ENCODE peak calls at places on chromosomes 16 and 17, in eight cellular contexts. T is lower leg skin, J is BJ, Z is OCI-LY7, C is Panc1, X is astrocyte, M is cardiac fibroblast, S is fibroblast of the aortic adventitia. I is an unnamed sample.

GRCh38 chr16:81005644-81006471 is 827 bp downstream of the CMC2 start:
- DNase-seq in T (peak), J (no peak), Z (no peak), C (no peak), X (no peak), M (peak), S (peak), I (no peak)

GRCh38 chr16:89054261-89054661 is 39.4 kb upstream of the ACSF3 start:
- DNase-seq in T (no peak), J (no peak), Z (no peak), C (no peak), X (no peak), M (no peak), S (no peak), I (no peak)

GRCh38 chr17:66557886-66558285 is 255.5 kb downstream of the PRKCA start:
- DNase-seq in T (no peak), J (no peak), Z (no peak), C (no peak), X (no peak), M (no peak), S (no peak), I (no peak)

GRCh38 chr16:77432264-77432663 is 2.6 kb downstream of the ADAMTS18 start:
- DNase-seq in T (no peak), J (no peak), Z (no peak), C (no peak), X (no peak), M (no peak), S (no peak), I (no peak)

GRCh38 chr17:13594762-13595697 is 6.7 kb downstream of the HS3ST3A1 start:
- DNase-seq in T (peak), J (no peak), Z (peak), C (peak), X (peak), M (peak), S (peak), I (peak)

GRCh38 chr16:89924298-89924924 is 1.3 kb downstream of the TUBB3 start:
- DNase-seq in T (no peak), J (no peak), Z (peak), C (no peak), X (peak), M (peak), S (peak), I (no peak)

GRCh38 chr16:57609541-57610401 is 18.7 kb upstream of the ADGRG1 start:
- DNase-seq in T (peak), J (no peak), Z (peak), C (no peak), X (no peak), M (peak), S (peak), I (no peak)

GRCh38 chr16:12228607-12229499 is 252.3 kb downstream of the SNX29 start:
- DNase-seq in T (peak), J (peak), Z (peak), C (peak), X (peak), M (peak), S (peak), I (peak)

GRCh38 chr16:58077796-58078195 is 51.4 kb downstream of the CFAP20 start:
- DNase-seq in T (no peak), J (no peak), Z (no peak), C (no peak), X (no peak), M (no peak), S (no peak), I (no peak)

GRCh38 chr16:59611556-59611955 is 877.4 kb upstream of the GOT2 start:
- DNase-seq in T (no peak), J (no peak), Z (no peak), C (no peak), X (peak), M (no peak), S (no peak), I (no peak)

GRCh38 chr16:54242199-54242598 is 44.4 kb downstream of the IRX3 start:
- DNase-seq in T (peak), J (no peak), Z (peak), C (no peak), X (no peak), M (no peak), S (no peak), I (no peak)

GRCh38 chr16:27102701-27103575 is 36.2 kb downstream of the C16orf82 start:
- DNase-seq in T (peak), J (no peak), Z (no peak), C (no peak), X (no peak), M (no peak), S (no peak), I (no peak)

GRCh38 chr17:77086433-77087010 is 54.2 kb upstream of the SEC14L1 start:
- DNase-seq in T (peak), J (no peak), Z (peak), C (peak), X (peak), M (peak), S (peak), I (no peak)

GRCh38 chr16:48152226-48152625 is 3.6 kb downstream of the ABCC12 start:
- DNase-seq in T (no peak), J (no peak), Z (no peak), C (no peak), X (no peak), M (no peak), S (no peak), I (no peak)

GRCh38 chr16:3773663-3774062 is 56.3 kb upstream of the TRAP1 start:
- DNase-seq in T (peak), J (no peak), Z (no peak), C (no peak), X (no peak), M (no peak), S (no peak), I (no peak)

GRCh38 chr17:66963521-66964082 is 905 bp upstream of the CACNG4 start:
- DNase-seq in T (no peak), J (no peak), Z (no peak), C (no peak), X (no peak), M (no peak), S (no peak), I (no peak)

GRCh38 chr16:84553873-84554399 is 49.5 kb upstream of the MEAK7 start:
- DNase-seq in T (no peak), J (no peak), Z (peak), C (no peak), X (no peak), M (no peak), S (no peak), I (no peak)

GRCh38 chr17:82655038-82655479 is 6.8 kb upstream of the WDR45B start:
- DNase-seq in T (no peak), J (no peak), Z (no peak), C (no peak), X (no peak), M (peak), S (no peak), I (no peak)

GRCh38 chr16:3583303-3584038 is 6.3 kb upstream of the NLRC3 start:
- DNase-seq in T (no peak), J (no peak), Z (no peak), C (no peak), X (no peak), M (no peak), S (no peak), I (no peak)

GRCh38 chr17:12821376-12821940 is 32.2 kb downstream of the ARHGAP44 start:
- DNase-seq in T (no peak), J (no peak), Z (no peak), C (no peak), X (no peak), M (peak), S (peak), I (no peak)

GRCh38 chr16:86378831-86379504 is 131.4 kb upstream of the FOXF1 start:
- DNase-seq in T (no peak), J (no peak), Z (no peak), C (no peak), X (no peak), M (no peak), S (no peak), I (no peak)

GRCh38 chr17:29607557-29608195 is 14.7 kb downstream of the ANKRD13B start:
- DNase-seq in T (no peak), J (no peak), Z (no peak), C (no peak), X (no peak), M (no peak), S (no peak), I (no peak)

GRCh38 chr16:66324785-66325184 is 41.7 kb upstream of the CDH5 start:
- DNase-seq in T (no peak), J (no peak), Z (peak), C (no peak), X (peak), M (peak), S (no peak), I (no peak)

GRCh38 chr16:28585674-28586073 is 11.2 kb downstream of the SULT1A2 start:
- DNase-seq in T (no peak), J (no peak), Z (no peak), C (no peak), X (no peak), M (no peak), S (no peak), I (no peak)

GRCh38 chr16:88529596-88529995 is 40.6 kb upstream of the ZC3H18 start:
- DNase-seq in T (no peak), J (no peak), Z (no peak), C (no peak), X (no peak), M (no peak), S (no peak), I (no peak)

GRCh38 chr17:17560167-17560566 is 31.3 kb downstream of the PEMT start:
- DNase-seq in T (no peak), J (no peak), Z (no peak), C (no peak), X (no peak), M (no peak), S (no peak), I (no peak)

GRCh38 chr17:35051579-35052239 is 11.8 kb downstream of the RFFL start:
- DNase-seq in T (no peak), J (peak), Z (no peak), C (no peak), X (peak), M (no peak), S (no peak), I (no peak)

GRCh38 chr16:63577891-63578290 is 1541.7 kb upstream of the CDH8 start:
- DNase-seq in T (no peak), J (no peak), Z (no peak), C (no peak), X (no peak), M (no peak), S (no peak), I (no peak)

DNA sequence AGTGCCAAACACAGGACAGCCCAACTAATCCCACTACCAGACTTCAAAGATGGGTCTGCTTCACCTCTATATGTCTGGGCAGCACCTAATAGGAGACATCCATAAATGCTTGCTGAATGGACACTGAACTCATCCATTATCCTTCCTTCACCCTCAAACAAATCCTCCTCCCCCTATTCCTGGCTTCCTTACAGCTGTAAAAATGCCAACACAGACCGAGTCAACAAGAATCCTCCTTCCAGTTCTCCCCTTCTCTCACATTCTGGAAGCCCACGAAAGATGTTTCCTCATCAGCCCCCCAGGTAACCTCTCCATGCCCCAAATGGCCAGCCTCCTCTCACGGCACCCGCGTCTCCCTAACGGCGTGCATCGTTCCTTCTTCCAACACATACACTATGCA is 12.3 kb downstream of the PELP1 start:
- DNase-seq in T (no peak), J (no peak), Z (no peak), C (no peak), X (no peak), M (peak), S (no peak), I (no peak)
- TF ChIP-seq CTCF in T (no peak), J (no peak), Z (no peak), C (no peak), X (no peak), M (no peak), S (no peak), I (no peak)

DNA sequence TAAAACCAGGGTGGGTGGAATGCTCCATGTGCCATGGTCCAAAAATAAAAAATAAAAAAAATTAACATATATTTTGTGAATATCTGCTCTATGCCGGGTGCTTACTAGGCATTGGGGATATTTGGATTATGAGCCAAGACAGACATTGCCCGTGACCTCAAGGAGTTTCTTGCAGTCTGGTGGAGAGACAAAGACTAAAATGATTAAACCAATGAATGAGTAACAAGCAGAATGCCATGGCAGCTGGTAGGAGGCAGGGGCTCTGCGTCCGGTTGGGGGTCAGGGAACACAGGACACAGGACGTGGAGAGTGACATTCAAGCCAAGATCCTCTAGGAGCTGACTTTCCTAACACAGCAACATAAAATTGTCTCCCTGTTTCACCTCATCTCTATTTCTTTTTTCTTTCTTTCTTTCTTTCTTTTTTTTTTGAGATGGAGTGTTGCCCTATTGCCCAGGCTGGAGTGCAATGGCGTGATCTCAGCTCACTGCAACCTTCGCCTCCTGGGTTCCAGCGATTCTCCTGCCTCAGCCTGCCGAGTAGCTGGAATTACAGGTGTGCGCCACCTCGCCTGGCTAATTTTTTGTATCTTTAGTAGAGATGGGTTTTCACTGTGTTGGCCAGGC is 35.5 kb downstream of the RGS9 start:
- DNase-seq in T (no peak), J (no peak), Z (no peak), C (no peak), X (no peak), M (no peak), S (no peak), I (no peak)
- H3K4me3 ChIP-seq in T (no peak), J (no peak), Z (no peak), C (no peak), X (no peak), M (no peak), S (no peak), I (no peak)

GRCh38 chr17:78186689-78187595 is at the start of the genes AFMID and TK1:
- DNase-seq in T (peak), J (peak), Z (peak), C (peak), X (peak), M (peak), S (peak), I (peak)
- TF ChIP-seq CTCF in T (peak), J (peak), Z (peak), C (no peak), X (peak), M (peak), S (peak), I (peak)

GRCh38 chr17:74892974-74893911 is at the start of gene FADS6:
- DNase-seq in T (no peak), J (no peak), Z (no peak), C (no peak), X (no peak), M (no peak), S (no peak), I (no peak)
- H3K4me3 ChIP-seq in T (peak), J (no peak), Z (no peak), C (peak), X (no peak), M (no peak), S (no peak), I (no peak)

DNA sequence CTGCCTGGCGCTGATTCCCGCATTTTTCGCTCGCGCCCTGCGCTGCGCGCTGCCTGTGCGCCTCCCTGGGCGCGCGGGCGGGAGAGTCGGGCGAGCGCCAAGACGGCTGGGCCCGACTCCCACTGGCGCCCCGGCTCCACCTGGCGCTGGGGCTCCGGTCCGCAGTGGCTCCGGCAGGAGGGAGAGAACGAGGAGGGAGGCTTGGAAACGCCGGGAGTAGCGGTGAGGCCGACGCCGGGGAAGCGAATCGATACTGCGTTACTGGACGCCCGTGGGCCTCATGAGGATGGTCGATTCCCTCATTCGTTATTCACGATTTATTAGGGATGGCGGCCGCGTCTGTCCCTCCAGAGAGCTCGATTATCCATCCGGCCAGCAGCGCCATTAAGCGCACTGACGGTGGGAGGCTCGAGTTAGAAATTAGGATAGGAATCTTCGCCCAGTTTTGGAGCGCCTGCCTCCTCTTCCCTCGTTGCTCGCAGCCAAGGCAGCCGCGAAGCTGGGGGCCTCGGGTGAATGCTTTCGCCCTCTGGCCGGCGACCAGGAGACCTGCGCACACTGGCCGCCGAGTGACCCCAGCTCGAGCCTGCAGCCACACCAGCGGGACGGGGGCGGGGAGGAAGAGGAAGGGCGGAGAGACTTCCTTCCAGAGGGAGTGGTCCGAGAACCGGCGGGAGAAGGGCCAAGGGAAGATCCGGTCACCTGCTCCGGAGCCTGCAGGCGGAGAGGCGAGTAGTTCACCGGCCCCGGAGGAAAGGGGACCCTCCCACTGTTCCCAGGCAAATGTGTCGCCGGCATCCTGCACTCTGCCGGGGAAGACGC is 1.3 kb upstream of the PCGF2 start:
- DNase-seq in T (peak), J (peak), Z (no peak), C (no peak), X (peak), M (peak), S (peak), I (no peak)
- TF ChIP-seq CTCF in T (no peak), J (no peak), Z (no peak), C (no peak), X (no peak), M (no peak), S (peak), I (no peak)

GRCh38 chr17:49996495-49997255 is 1.7 kb upstream of the DLX3 start:
- DNase-seq in T (peak), J (no peak), Z (peak), C (peak), X (no peak), M (peak), S (peak), I (no peak)
- H3K4me3 ChIP-seq in T (no peak), J (peak), Z (peak), C (peak), X (peak), M (peak), S (peak), I (peak)

GRCh38 chr17:57909548-57909947 is 45.7 kb downstream of the CUEDC1 start:
- DNase-seq in T (no peak), J (no peak), Z (no peak), C (no peak), X (no peak), M (no peak), S (no peak), I (no peak)

GRCh38 chr17:57903961-57904360 is 51.3 kb downstream of the CUEDC1 start:
- DNase-seq in T (no peak), J (no peak), Z (no peak), C (no peak), X (no peak), M (no peak), S (no peak), I (no peak)

GRCh38 chr17:57905875-57906455 is 49.2 kb downstream of the CUEDC1 start:
- DNase-seq in T (no peak), J (no peak), Z (no peak), C (no peak), X (no peak), M (no peak), S (no peak), I (no peak)

GRCh38 chr17:57908278-57908677 is 46.9 kb downstream of the CUEDC1 start:
- DNase-seq in T (no peak), J (no peak), Z (no peak), C (no peak), X (no peak), M (no peak), S (no peak), I (no peak)

DNA sequence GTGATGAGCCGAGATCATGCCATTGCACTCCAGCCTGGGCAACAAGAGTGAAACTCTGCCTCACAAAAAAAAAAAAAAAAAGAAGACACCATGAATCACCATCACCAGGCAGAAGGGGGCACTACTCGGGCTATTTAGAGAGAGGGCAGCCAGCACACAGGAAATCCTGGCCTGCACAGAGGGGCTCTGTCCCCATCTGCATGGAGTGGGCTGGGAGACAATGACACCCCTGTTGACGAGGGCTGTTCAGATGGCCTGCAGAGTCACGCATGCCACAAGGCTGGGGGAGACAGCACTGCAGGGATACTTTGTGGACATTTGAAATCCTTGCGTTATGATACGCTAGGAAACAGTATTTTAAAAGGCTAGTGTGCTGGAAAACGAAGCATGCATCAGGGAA is 48.3 kb downstream of the CUEDC1 start:
- DNase-seq in T (no peak), J (no peak), Z (no peak), C (no peak), X (no peak), M (no peak), S (no peak), I (no peak)
- TF ChIP-seq CTCF in T (no peak), J (peak), Z (no peak), C (no peak), X (peak), M (peak), S (no peak), I (no peak)

GRCh38 chr17:81165246-81166032 is at the start of gene PVALEF:
- DNase-seq in T (no peak), J (no peak), Z (no peak), C (no peak), X (no peak), M (no peak), S (no peak), I (no peak)
- H3K4me3 ChIP-seq in T (no peak), J (peak), Z (no peak), C (peak), X (no peak), M (no peak), S (peak), I (no peak)

GRCh38 chr16:7513429-7513828 is 180.8 kb downstream of the RBFOX1 start:
- DNase-seq in T (no peak), J (no peak), Z (peak), C (no peak), X (no peak), M (no peak), S (no peak), I (no peak)
- TF ChIP-seq CTCF in T (no peak), J (no peak), Z (peak), C (peak), X (no peak), M (no peak), S (no peak), I (peak)